ENCODE peak calls at places on chromosomes 3 and 15, in five cellular contexts. I is HL-60, M is HCT116, W is transverse colon, N is stomach. D is an unnamed sample.

GRCh38 chr3:174330303-174330702 is 528.8 kb upstream of the NAALADL2 start:
- DNase-seq in M (no peak), I (no peak), N (no peak), W (no peak), D (no peak)

GRCh38 chr3:184748219-184749135 is 36.6 kb upstream of the MAGEF1 start:
- DNase-seq in W (no peak), I (no peak), M (peak), N (peak), D (no peak)

GRCh38 chr15:68885070-68885469 is 45.3 kb upstream of the SPESP1 start:
- DNase-seq in I (no peak), M (no peak), W (no peak), N (no peak), D (no peak)

GRCh38 chr3:174776123-174776522 is 83.0 kb upstream of the NAALADL2 start:
- DNase-seq in W (no peak), N (no peak), I (no peak), M (no peak), D (no peak)

GRCh38 chr3:167184511-167184910 is 195.6 kb downstream of the ZBBX start:
- DNase-seq in W (no peak), N (no peak), M (no peak), I (no peak), D (no peak)

GRCh38 chr3:123869165-123869564 is 15.0 kb downstream of the MYLK start:
- DNase-seq in I (no peak), W (no peak), M (no peak), N (no peak), D (no peak)

GRCh38 chr3:48278884-48279559 is 38.1 kb downstream of the ZNF589 start:
- DNase-seq in W (no peak), N (no peak), I (no peak), M (no peak), D (no peak)

GRCh38 chr3:151468284-151468917 is 7.5 kb upstream of the IGSF10 start:
- DNase-seq in W (peak), M (peak), N (peak), I (peak), D (no peak)

GRCh38 chr15:38299216-38299615 is 46.6 kb downstream of the SPRED1 start:
- DNase-seq in N (no peak), W (no peak), I (no peak), M (no peak), D (no peak)

GRCh38 chr15:90165659-90166489 is 35.3 kb upstream of the SEMA4B start:
- DNase-seq in N (peak), I (no peak), M (peak), W (peak), D (no peak)

GRCh38 chr3:143895805-143896204 is 47.5 kb upstream of the SLC9A9 start:
- DNase-seq in M (no peak), W (no peak), N (no peak), I (no peak), D (no peak)

GRCh38 chr15:53447053-53447574 is 312.3 kb downstream of the WDR72 start:
- DNase-seq in M (no peak), W (no peak), I (no peak), N (no peak), D (no peak)

GRCh38 chr15:79308874-79309273 is 2.0 kb upstream of the TMED3 start:
- DNase-seq in M (no peak), N (no peak), I (peak), W (no peak), D (no peak)

GRCh38 chr3:32238816-32239637 is 547 bp downstream of the CMTM8 start:
- DNase-seq in I (peak), N (peak), W (peak), M (no peak), D (no peak)

GRCh38 chr15:77440378-77440999 is 19.8 kb downstream of the HMG20A start:
- DNase-seq in M (no peak), W (no peak), I (no peak), N (no peak), D (no peak)

GRCh38 chr3:112038863-112039262 is 4.3 kb downstream of the TMPRSS7 start:
- DNase-seq in I (no peak), M (no peak), N (no peak), W (no peak), D (no peak)

GRCh38 chr3:152047465-152047864 is 174.0 kb downstream of the SUCNR1 start:
- DNase-seq in I (no peak), M (no peak), N (no peak), W (no peak), D (no peak)

GRCh38 chr3:5774337-5774736 is 586.8 kb downstream of the EDEM1 start:
- DNase-seq in W (no peak), I (no peak), M (no peak), N (no peak), D (no peak)

GRCh38 chr15:101669744-101670143 is 17.6 kb upstream of the TM2D3 start:
- DNase-seq in I (no peak), M (no peak), N (no peak), W (no peak), D (no peak)

GRCh38 chr15:73386886-73387506 is 18.2 kb upstream of the HCN4 start:
- DNase-seq in M (no peak), I (no peak), W (no peak), N (no peak), D (no peak)

GRCh38 chr3:13570391-13571194 is 21.7 kb downstream of the FBLN2 start:
- DNase-seq in W (no peak), N (no peak), M (no peak), I (no peak), D (no peak)

GRCh38 chr3:35393916-35394315 is 245.4 kb upstream of the ARPP21 start:
- DNase-seq in I (no peak), M (no peak), N (no peak), W (no peak), D (no peak)

GRCh38 chr3:38245930-38246329 is 19.7 kb upstream of the SLC22A13 start:
- DNase-seq in M (no peak), N (no peak), I (no peak), W (no peak), D (no peak)

GRCh38 chr3:9402410-9403228 is 5.2 kb downstream of the SETD5 start:
- DNase-seq in W (peak), I (no peak), M (no peak), N (peak), D (no peak)

GRCh38 chr3:8458711-8459110 is 42.9 kb upstream of the LMCD1 start:
- DNase-seq in I (no peak), W (no peak), N (no peak), M (no peak), D (no peak)

GRCh38 chr3:144643778-144644191 is 672.2 kb downstream of the DIPK2A start:
- DNase-seq in I (no peak), M (no peak), W (no peak), N (no peak), D (no peak)

GRCh38 chr15:90402230-90402629 is 14.2 kb downstream of the IQGAP1 start:
- DNase-seq in W (no peak), I (peak), M (peak), N (no peak), D (no peak)

GRCh38 chr15:47839233-47839867 is 122.0 kb downstream of the SEMA6D start:
- DNase-seq in I (no peak), N (no peak), M (no peak), W (no peak), D (no peak)

GRCh38 chr15:70528270-70528706 is 235.1 kb downstream of the UACA start:
- DNase-seq in N (peak), M (peak), W (peak), I (peak), D (no peak)

GRCh38 chr3:85081191-85081895 is 122.6 kb downstream of the CADM2 start:
- DNase-seq in N (no peak), M (no peak), I (no peak), W (no peak), D (no peak)

GRCh38 chr3:34292605-34293300 is 494.3 kb downstream of the PDCD6IP start:
- DNase-seq in N (no peak), I (no peak), M (no peak), W (no peak), D (no peak)

GRCh38 chr3:98651766-98652077 is 58.3 kb upstream of the CPOX start:
- DNase-seq in I (no peak), N (no peak), W (no peak), M (no peak), D (no peak)

GRCh38 chr3:123046262-123046873 is 18.8 kb upstream of the SEMA5B start:
- DNase-seq in M (no peak), W (no peak), N (no peak), I (no peak), D (no peak)

GRCh38 chr15:84826369-84826823 is 9.2 kb downstream of the ALPK3 start:
- DNase-seq in I (peak), M (peak), W (peak), N (peak), D (no peak)

GRCh38 chr3:86967062-86967461 is 23.9 kb downstream of the VGLL3 start:
- DNase-seq in M (no peak), I (no peak), N (no peak), W (no peak), D (no peak)

GRCh38 chr3:179258820-179259219 is 7.9 kb upstream of the KCNMB3 start:
- DNase-seq in W (no peak), I (no peak), M (no peak), N (no peak), D (no peak)

GRCh38 chr3:179265092-179265491 is 14.2 kb upstream of the KCNMB3 start:
- DNase-seq in I (no peak), N (no peak), W (no peak), M (no peak), D (no peak)

GRCh38 chr3:179264456-179264855 is 13.5 kb upstream of the KCNMB3 start:
- DNase-seq in N (no peak), I (no peak), W (no peak), M (no peak), D (no peak)

GRCh38 chr3:179263134-179263533 is 12.2 kb upstream of the KCNMB3 start:
- DNase-seq in I (no peak), W (no peak), M (no peak), N (no peak), D (no peak)

GRCh38 chr3:179260949-179261765 is 10.2 kb upstream of the KCNMB3 start:
- DNase-seq in M (no peak), W (peak), I (peak), N (peak), D (no peak)
- TF ChIP-seq POLR2AphosphoS5 in M (no peak), W (peak), I (peak), N (no peak), D (no peak)

DNA sequence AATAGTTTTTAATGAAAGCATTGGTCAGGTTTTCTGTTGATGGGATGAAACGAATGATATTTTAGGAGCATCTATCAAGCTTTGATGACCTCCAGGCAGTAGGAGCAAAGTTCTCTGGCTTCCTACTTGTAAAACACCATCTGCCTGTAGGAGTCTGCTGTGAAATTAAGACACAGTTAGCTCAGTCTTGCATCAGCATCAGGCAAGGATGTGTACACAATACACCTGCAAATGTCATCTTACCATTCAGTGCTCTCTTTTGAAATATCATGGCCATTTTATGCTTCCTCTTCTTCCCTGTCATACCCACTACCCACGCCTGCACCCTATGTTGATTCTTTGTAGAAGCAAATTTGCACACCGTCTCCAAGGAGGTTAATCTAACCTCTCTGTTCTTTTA is 38.2 kb downstream of the B3GALNT1 start:
- DNase-seq in M (no peak), W (no peak), I (peak), N (no peak), D (no peak)
- H3K27ac ChIP-seq in M (no peak), W (no peak), I (peak), N (no peak), D (no peak)

DNA sequence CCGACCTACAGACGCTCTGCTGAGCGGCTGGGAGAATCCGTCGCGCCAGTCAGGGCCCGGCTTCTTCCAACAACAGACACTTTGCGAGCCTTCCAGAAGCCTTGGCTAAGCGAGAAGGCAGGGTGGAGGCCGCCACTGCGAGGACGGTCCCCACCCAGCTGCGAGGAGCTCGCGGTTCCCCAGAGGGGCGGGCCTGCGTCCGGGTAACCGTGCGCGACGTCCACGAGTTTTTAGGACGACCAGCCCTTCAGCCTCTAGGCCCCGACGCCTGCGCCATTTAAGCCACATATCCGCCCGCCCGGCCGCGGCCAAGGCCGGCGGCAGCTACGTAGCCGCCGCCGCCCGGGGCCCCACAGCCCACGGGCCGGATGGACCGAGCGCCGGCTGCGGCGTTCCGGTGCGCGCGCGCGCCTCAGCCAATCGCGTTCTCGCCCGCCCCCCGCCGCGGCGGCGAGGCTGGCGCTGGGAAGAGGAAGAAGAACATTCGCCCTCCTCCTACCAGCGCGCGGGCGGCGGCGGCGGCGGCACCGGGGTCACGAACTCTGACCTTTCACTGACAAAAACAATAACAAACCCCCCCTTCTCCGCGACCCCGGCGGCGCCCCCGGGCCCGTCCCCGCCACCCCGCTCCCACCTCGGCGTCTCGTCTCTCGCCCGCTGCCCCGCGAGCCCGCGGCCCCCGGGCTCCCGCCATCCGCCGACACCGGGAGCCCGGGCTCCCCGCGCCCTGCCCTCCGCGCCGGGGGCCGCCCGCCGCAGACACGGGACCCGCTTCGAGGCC is at the start of gene NR2C2:
- DNase-seq in I (peak), W (peak), M (peak), N (peak), D (no peak)
- TF ChIP-seq POLR2AphosphoS5 in I (no peak), W (peak), M (peak), N (no peak), D (no peak)

DNA sequence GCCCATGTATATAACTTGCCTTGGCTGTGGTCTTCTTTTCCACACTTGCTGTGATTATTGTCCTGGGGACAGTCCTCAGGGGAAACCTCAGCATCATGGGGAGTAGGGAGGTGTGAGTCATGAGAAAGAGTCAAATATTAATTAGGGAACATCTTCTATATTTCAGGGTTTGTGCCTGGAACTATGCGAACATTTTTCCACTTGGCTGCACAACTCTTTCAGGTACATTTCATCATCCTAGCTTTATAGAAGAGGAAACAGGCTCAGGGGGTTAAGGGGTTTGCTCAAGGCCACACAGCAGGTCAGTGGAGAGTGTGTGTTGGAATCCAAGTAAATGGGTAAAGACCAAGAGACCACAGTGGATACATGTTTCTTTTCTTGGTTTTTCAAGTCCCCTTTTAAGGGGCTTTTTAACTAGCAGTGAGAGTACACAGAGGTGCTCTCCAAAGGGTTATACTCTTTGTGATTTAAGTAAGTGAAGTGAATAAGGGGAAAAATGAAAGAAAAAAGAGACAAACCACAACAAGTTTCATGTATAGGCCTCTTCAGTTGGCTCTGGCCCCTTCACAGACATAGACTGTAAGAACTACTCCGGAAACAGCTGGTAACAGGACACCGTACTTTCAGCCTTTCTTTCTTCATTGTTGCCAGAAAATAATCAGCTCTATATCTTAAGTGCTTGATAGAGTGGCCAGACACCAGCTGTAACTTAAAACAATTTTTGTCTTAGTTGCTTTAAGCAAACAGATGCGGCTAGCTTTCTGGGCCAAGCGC is 64.6 kb downstream of the EEFSEC start:
- DNase-seq in I (no peak), M (no peak), W (no peak), N (no peak), D (no peak)
- H3K27ac ChIP-seq in I (no peak), M (no peak), W (no peak), N (no peak), D (no peak)

D was measured in vagina.